ENCODE peak calls at places on chromosomes 1 and 21, in five cellular contexts. H, P, V, O and J are unnamed samples.

GRCh38 chr1:17375651-17376050 is 3.7 kb downstream of the PADI6 start:
- DNase-seq in H (no peak), P (no peak), V (no peak), O (no peak), J (no peak)

GRCh38 chr21:41208946-41209345 is 41.0 kb downstream of the BACE2 start:
- DNase-seq in H (peak; percentile 21), P (no peak), V (no peak), O (no peak), J (no peak)

GRCh38 chr21:44940116-44940631 is 345 bp downstream of the SLX9 start:
- DNase-seq in H (no peak), P (peak; percentile 52), V (no peak), O (no peak), J (peak; percentile 46)

GRCh38 chr1:235763962-235764361 is 102.7 kb downstream of the LYST start:
- DNase-seq in H (no peak), P (no peak), V (no peak), O (no peak), J (no peak)

GRCh38 chr1:232509570-232509969 is 120.4 kb downstream of the SIPA1L2 start:
- DNase-seq in H (no peak), P (no peak), V (no peak), O (no peak), J (peak; percentile 80)

GRCh38 chr1:19457555-19457954 is 27.8 kb downstream of the CAPZB start:
- DNase-seq in H (no peak), P (no peak), V (no peak), O (no peak), J (no peak)

GRCh38 chr1:88922214-88922613 is 30.8 kb upstream of the GTF2B start:
- DNase-seq in H (no peak), P (no peak), V (peak; percentile 48), O (no peak), J (no peak)

GRCh38 chr1:17909634-17910033 is 154.5 kb downstream of the ACTL8 start:
- DNase-seq in H (peak; percentile 17), P (no peak), V (peak; percentile 41), O (no peak), J (peak; percentile 49)

GRCh38 chr1:174000274-174000852 is 21.8 kb downstream of the RC3H1 start:
- DNase-seq in H (no peak), P (no peak), V (no peak), O (peak; percentile 70), J (peak; percentile 62)

GRCh38 chr1:206001476-206001888 is 1.7 kb downstream of the RAB7B start:
- DNase-seq in H (no peak), P (no peak), V (peak; percentile 92), O (no peak), J (no peak)

GRCh38 chr1:207811920-207812720 is 60.3 kb downstream of the CD46 start:
- DNase-seq in H (peak; percentile 86), P (no peak), V (peak; percentile 36), O (peak; percentile 70), J (peak; percentile 30)

GRCh38 chr1:63936276-63936675 is 162.5 kb downstream of the ROR1 start:
- DNase-seq in H (no peak), P (no peak), V (no peak), O (no peak), J (no peak)

GRCh38 chr1:52142220-52143153 is 598 bp downstream of the ZFYVE9 start:
- DNase-seq in H (peak; percentile 21), P (peak; percentile 84), V (peak; percentile 56), O (peak; percentile 82), J (peak; percentile 71)

GRCh38 chr1:31362032-31362431 is 10.8 kb downstream of the FABP3 start:
- DNase-seq in H (no peak), P (no peak), V (no peak), O (no peak), J (no peak)

GRCh38 chr1:101976161-101976560 is 20.6 kb downstream of the OLFM3 start:
- DNase-seq in H (no peak), P (no peak), V (no peak), O (no peak), J (no peak)

GRCh38 chr21:44539991-44540666 is at the start of gene KRTAP10-1:
- DNase-seq in H (no peak), P (no peak), V (no peak), O (no peak), J (no peak)

GRCh38 chr21:44444286-44444931 is 10.9 kb upstream of the LRRC3 start:
- DNase-seq in H (no peak), P (peak; percentile 10), V (no peak), O (no peak), J (no peak)

GRCh38 chr1:167501513-167502191 is 16.7 kb downstream of the CD247 start:
- DNase-seq in H (peak; percentile 16), P (peak; percentile 53), V (no peak), O (no peak), J (no peak)

GRCh38 chr1:55400560-55400959 is 185.4 kb upstream of the USP24 start:
- DNase-seq in H (no peak), P (no peak), V (no peak), O (peak; percentile 34), J (no peak)

GRCh38 chr1:160398823-160399222 is 1.5 kb upstream of the VANGL2 start:
- DNase-seq in H (no peak), P (no peak), V (peak; percentile 34), O (no peak), J (no peak)

GRCh38 chr21:44872568-44873355 is 728 bp downstream of the PTTG1IP start:
- DNase-seq in H (peak; percentile 34), P (peak; percentile 40), V (peak; percentile 46), O (peak; percentile 57), J (peak; percentile 47)

GRCh38 chr1:18948913-18949688 is 7.4 kb downstream of the IFFO2 start:
- DNase-seq in H (peak; percentile 51), P (no peak), V (no peak), O (no peak), J (peak; percentile 35)

GRCh38 chr21:43318841-43319781 is 107.8 kb downstream of the SIK1 start:
- DNase-seq in H (no peak), P (peak; percentile 31), V (peak; percentile 62), O (peak; percentile 77), J (no peak)

GRCh38 chr1:181986907-181987305 is 74.6 kb downstream of the ZNF648 start:
- DNase-seq in H (no peak), P (no peak), V (no peak), O (no peak), J (no peak)

GRCh38 chr1:35683012-35683411 is 35.7 kb downstream of the C1orf216 start:
- DNase-seq in H (no peak), P (peak; percentile 26), V (no peak), O (no peak), J (no peak)

GRCh38 chr1:232571523-232571922 is 58.4 kb downstream of the SIPA1L2 start:
- DNase-seq in H (no peak), P (peak; percentile 79), V (peak; percentile 33), O (no peak), J (no peak)

GRCh38 chr1:53681647-53682368 is 57.2 kb downstream of the GLIS1 start:
- DNase-seq in H (peak; percentile 8), P (peak; percentile 40), V (peak; percentile 71), O (peak; percentile 79), J (peak; percentile 63)

GRCh38 chr1:109815809-109816791 is 52.4 kb upstream of the EPS8L3 start:
- DNase-seq in H (no peak), P (peak; percentile 83), V (no peak), O (no peak), J (peak; percentile 32)

GRCh38 chr1:91569411-91570104 is 68.9 kb downstream of the CDC7 start:
- DNase-seq in H (no peak), P (no peak), V (peak; percentile 85), O (no peak), J (peak; percentile 56)

GRCh38 chr21:26162081-26162480 is 8.5 kb downstream of the APP start:
- DNase-seq in H (no peak), P (no peak), V (no peak), O (no peak), J (no peak)

GRCh38 chr1:75901371-75901770 is 30.8 kb downstream of the ASB17 start:
- DNase-seq in H (no peak), P (no peak), V (no peak), O (no peak), J (no peak)

DNA sequence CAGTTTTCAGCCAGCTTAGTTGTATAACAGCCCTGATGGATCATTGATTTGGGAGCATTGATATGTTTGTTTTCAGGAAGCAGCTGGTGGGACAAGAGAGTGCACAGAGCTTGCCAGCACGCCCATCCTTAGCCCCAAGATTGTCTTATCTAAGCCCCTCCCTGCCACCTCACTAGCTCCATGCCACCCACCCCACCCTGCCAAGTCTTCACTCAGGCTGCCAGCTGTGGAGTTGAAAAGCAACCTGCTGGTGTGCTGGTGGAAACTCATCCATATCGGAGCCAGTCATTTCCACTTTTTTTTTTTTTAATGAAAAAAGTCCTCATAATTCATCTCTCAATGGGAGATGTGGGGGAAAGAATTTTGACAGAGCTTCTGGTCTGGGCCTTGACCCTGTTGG is 11.8 kb downstream of the KIRREL1 start:
- DNase-seq in H (no peak), P (no peak), V (no peak), O (no peak), J (no peak)
- H3K27ac ChIP-seq in H (no peak overlapping the region), P (no peak overlapping the region), V (no peak overlapping the region), O (no peak overlapping the region), J (no peak overlapping the region)

DNA sequence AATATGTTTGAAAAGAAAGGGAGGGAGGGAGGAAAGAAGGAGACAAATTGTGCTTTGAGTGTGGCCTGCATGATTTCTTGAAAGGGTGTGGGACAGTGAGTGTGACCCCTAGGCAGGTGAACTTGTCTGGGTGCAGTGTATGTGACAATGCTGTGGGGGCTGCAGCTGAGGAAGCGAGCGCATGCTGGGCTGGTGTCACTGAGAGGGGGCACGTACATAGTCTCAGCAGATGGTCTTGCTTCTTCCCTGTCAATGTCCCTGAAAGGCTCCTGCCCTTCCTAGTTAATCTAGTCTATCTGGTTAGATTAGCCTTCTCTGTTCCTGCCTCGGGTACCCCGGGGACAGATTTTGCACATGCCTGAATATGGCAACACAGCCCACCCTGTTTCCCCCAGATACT is 9.8 kb downstream of the FAAH start:
- DNase-seq in H (no peak), P (no peak), V (no peak), O (no peak), J (no peak)
- H3K27ac ChIP-seq in H (no peak overlapping the region), P (no peak overlapping the region), V (no peak overlapping the region), O (no peak overlapping the region), J (no peak overlapping the region)

GRCh38 chr1:100704473-100704872 is 15.1 kb upstream of the VCAM1 start:
- DNase-seq in H (no peak), P (no peak), V (no peak), O (no peak), J (no peak)

GRCh38 chr1:100699744-100700143 is 19.8 kb upstream of the VCAM1 start:
- DNase-seq in H (no peak), P (no peak), V (peak; percentile 38), O (no peak), J (no peak)

GRCh38 chr1:100703716-100704115 is 15.8 kb upstream of the VCAM1 start:
- DNase-seq in H (no peak), P (no peak), V (no peak), O (no peak), J (peak; percentile 43)

GRCh38 chr1:100700586-100700985 is 19.0 kb upstream of the VCAM1 start:
- DNase-seq in H (no peak), P (no peak), V (no peak), O (no peak), J (no peak)

GRCh38 chr1:100703052-100703451 is 16.5 kb upstream of the VCAM1 start:
- DNase-seq in H (no peak), P (no peak), V (no peak), O (no peak), J (no peak)
- H3K27ac ChIP-seq in H (no peak overlapping the region), P (no peak overlapping the region), V (no peak overlapping the region), O (peak overlapping the region; percentile 8), J (no peak overlapping the region)

DNA sequence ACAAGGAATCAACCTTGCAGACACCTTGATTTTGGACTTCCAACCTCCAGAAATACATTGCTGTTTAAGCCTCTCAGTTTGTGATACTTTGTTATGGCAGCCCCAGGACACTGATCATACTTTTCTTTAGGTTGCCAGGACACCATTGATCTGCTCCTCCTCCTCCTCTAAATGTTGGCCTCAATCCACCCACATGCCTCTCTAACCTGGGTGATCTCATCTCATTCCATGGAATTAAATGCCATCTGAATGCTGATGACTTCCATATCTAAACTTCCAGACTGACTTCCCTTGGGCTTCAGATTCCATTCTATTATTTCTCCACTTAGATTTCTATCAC is 7.4 kb upstream of the PPP1R15B start:
- DNase-seq in H (peak; percentile 31), P (no peak), V (peak; percentile 79), O (no peak), J (no peak)
- H3K27ac ChIP-seq in H (peak overlapping the region; percentile 87), P (no peak overlapping the region), V (peak overlapping the region; percentile 95), O (peak overlapping the region; percentile 90), J (no peak overlapping the region)